ENCODE peak calls at places on chromosomes 4 and X, in ten cellular contexts. O is cardiac fibroblast, T is fibroblast of pulmonary artery, M is neural crest cell, B is left lung, A is endothelial cell, V is psoas muscle, L is lower lobe of right lung, P is GM13977, C is kidney. U is an unnamed sample.

GRCh38 chr4:10582059-10582686 is 102.4 kb downstream of the CLNK start:
- DNase-seq in T (peak), C (no peak), P (no peak), O (peak), V (no peak), L (no peak), A (peak), B (no peak), M (peak), U (no peak)

GRCh38 chrX:112058255-112058654 is 24.3 kb downstream of the TRPC5 start:
- DNase-seq in A (peak), B (no peak), P (no peak), V (no peak), T (no peak), L (no peak), M (no peak), O (peak), C (no peak), U (no peak)

GRCh38 chr4:127162741-127163140 is 470.0 kb upstream of the INTU start:
- DNase-seq in L (no peak), T (peak), B (no peak), V (no peak), A (no peak), O (peak), P (no peak), C (no peak), M (no peak), U (no peak)

GRCh38 chrX:31679861-31680260 is 608.0 kb upstream of the FTHL17 start:
- DNase-seq in M (no peak), A (no peak), C (no peak), O (no peak), P (no peak), B (no peak), V (no peak), L (no peak), T (no peak), U (no peak)

GRCh38 chrX:123835661-123836371 is 24.0 kb upstream of the XIAP start:
- DNase-seq in M (no peak), P (no peak), L (no peak), V (no peak), A (no peak), T (peak), C (no peak), O (peak), B (no peak), U (no peak)

GRCh38 chr4:5923306-5923830 is 30.5 kb upstream of the CRMP1 start:
- DNase-seq in V (no peak), C (peak), B (no peak), T (no peak), L (no peak), P (no peak), M (no peak), A (no peak), O (no peak), U (no peak)

GRCh38 chrX:137427813-137428212 is 138.1 kb upstream of the ZIC3 start:
- DNase-seq in P (no peak), B (no peak), M (no peak), O (peak), C (no peak), L (no peak), V (no peak), A (no peak), T (no peak), U (no peak)

GRCh38 chr4:105257817-105258495 is 111.3 kb downstream of the TET2 start:
- DNase-seq in L (no peak), A (no peak), C (no peak), P (no peak), O (no peak), V (no peak), M (no peak), B (no peak), T (no peak), U (no peak)

GRCh38 chr4:95066011-95066410 is 308.3 kb downstream of the BMPR1B start:
- DNase-seq in A (no peak), M (no peak), T (no peak), L (no peak), O (peak), B (no peak), C (no peak), V (no peak), P (no peak), U (no peak)

GRCh38 chrX:4932790-4933189 is 1219.3 kb upstream of the PRKX start:
- DNase-seq in T (no peak), C (no peak), A (no peak), O (no peak), P (no peak), B (no peak), M (no peak), L (no peak), V (no peak), U (no peak)

GRCh38 chr4:66575024-66575696 is 904.9 kb upstream of the EPHA5 start:
- DNase-seq in L (no peak), A (no peak), T (peak), V (peak), C (no peak), O (peak), P (no peak), M (no peak), B (peak), U (no peak)

GRCh38 chr4:84579410-84579791 is 3.5 kb upstream of the CDS1 start:
- DNase-seq in L (no peak), V (no peak), O (no peak), C (no peak), P (no peak), T (no peak), B (no peak), M (no peak), A (no peak), U (no peak)

GRCh38 chr4:109816082-109816442 is 500 bp downstream of the GAR1 start:
- DNase-seq in O (no peak), A (peak), M (no peak), L (no peak), V (no peak), P (no peak), B (peak), C (no peak), T (no peak), U (no peak)

GRCh38 chr4:139817657-139818452 is 152.2 kb downstream of the MGST2 start:
- DNase-seq in L (no peak), O (no peak), T (no peak), A (no peak), B (no peak), M (no peak), C (no peak), V (peak), P (no peak), U (no peak)
- TF ChIP-seq CTCF in L (no peak), O (no peak), T (no peak), A (no peak), B (no peak), M (no peak), C (no peak), V (no peak), P (no peak), U (no peak)

GRCh38 chrX:3250946-3251345 is 95.5 kb downstream of the MXRA5 start:
- DNase-seq in M (no peak), C (no peak), L (no peak), A (no peak), V (no peak), B (no peak), P (no peak), T (peak), O (peak), U (no peak)

GRCh38 chrX:3244203-3244743 is 102.2 kb downstream of the MXRA5 start:
- DNase-seq in A (no peak), P (no peak), C (no peak), O (peak), T (peak), B (no peak), L (no peak), V (no peak), M (no peak), U (no peak)

DNA sequence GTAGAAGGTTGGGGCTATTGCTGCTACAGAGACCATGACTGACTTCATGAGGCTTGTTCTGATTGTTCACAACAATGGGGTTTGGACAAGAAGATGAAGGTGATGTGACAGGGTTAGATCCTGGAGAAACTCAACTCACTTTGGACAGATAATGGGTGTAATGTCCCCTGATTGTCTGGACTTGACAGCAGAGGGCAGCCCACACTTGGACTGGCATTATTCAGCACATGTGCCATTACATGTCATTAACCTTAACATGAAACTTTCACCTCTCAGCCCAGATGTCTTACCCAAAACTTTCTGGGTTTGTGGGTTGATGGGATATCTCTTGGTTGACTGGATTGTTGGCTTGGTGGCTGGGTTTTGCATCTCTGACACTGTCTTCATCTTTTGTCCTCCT is 101.5 kb downstream of the MXRA5 start:
- DNase-seq in A (no peak), V (no peak), O (peak), C (no peak), L (no peak), P (no peak), M (no peak), T (peak), B (no peak), U (no peak)
- TF ChIP-seq CTCF in A (no peak), V (peak), O (no peak), C (peak), L (no peak), P (no peak), M (no peak), T (no peak), B (no peak), U (no peak)

DNA sequence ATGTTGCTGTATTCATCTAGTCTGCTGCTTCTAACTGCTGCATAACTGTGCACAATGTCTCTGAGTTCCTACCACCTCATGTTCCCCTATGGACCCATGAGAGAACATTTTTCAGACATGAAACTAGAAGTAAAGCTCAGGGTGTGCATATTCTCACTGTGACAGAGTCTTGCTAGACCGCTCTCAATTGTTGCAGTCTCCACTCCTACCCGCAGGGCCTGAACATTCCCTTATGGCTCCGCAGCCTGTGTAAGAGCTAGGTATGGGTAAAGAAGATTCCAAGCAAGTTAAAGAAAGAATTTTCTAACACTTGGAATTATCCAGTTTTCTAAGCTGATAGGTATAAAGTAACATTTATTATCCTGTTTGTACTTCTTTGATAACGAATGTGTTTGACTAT is 5.4 kb downstream of the OCIAD2 start:
- DNase-seq in V (no peak), B (no peak), L (no peak), C (no peak), M (no peak), P (no peak), A (no peak), O (no peak), T (no peak), U (no peak)
- TF ChIP-seq CTCF in V (no peak), B (no peak), L (no peak), C (no peak), M (no peak), P (no peak), A (no peak), O (no peak), T (no peak), U (no peak)

GRCh38 chrX:150643271-150643670 is 49.9 kb upstream of the MTMR1 start:
- DNase-seq in P (no peak), V (no peak), A (no peak), O (peak), T (peak), B (no peak), M (no peak), C (no peak), L (no peak), U (no peak)
- TF ChIP-seq CTCF in P (no peak), V (no peak), A (no peak), O (no peak), T (peak), B (no peak), M (no peak), C (no peak), L (no peak), U (no peak)

GRCh38 chrX:139931646-139932076 is 1.2 kb downstream of the ATP11C start:
- DNase-seq in A (no peak), O (no peak), B (no peak), P (peak), V (no peak), T (no peak), C (no peak), M (peak), L (no peak), U (no peak)

GRCh38 chrX:139932901-139933796 is at the start of gene ATP11C:
- DNase-seq in T (peak), B (peak), M (peak), V (peak), O (peak), C (peak), P (peak), A (peak), L (peak), U (peak)

GRCh38 chrX:139932077-139932900 is 564 bp downstream of the ATP11C start:
- DNase-seq in L (peak), T (peak), M (no peak), A (peak), O (peak), C (peak), B (peak), P (peak), V (peak), U (no peak)

GRCh38 chrX:139933904-139934303 is 1.1 kb upstream of the ATP11C start:
- DNase-seq in O (no peak), P (no peak), L (no peak), T (no peak), A (no peak), M (no peak), B (no peak), C (no peak), V (no peak), U (no peak)

DNA sequence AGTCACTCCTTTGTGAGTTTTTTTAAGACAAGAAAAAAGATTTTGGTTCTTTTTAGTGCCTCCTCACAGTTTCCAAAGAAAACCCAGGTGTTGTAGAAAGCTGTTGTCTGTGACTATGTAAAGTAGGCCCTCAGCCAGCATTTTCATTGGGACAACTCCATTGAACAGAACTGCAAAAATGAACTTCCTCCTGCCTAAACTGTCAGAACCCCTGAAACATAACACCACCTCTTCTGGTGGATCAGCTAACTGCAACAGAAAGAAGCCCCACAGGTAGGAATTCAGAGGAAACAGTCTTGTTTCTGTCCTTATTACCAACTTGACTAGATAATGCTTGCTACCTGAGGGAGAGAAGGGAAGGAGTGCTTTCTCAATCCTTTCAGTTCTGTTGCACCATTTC is 3.4 kb upstream of the ATP11C start:
- DNase-seq in O (no peak), C (no peak), P (no peak), B (no peak), A (no peak), T (no peak), V (no peak), L (no peak), M (no peak), U (no peak)
- TF ChIP-seq CTCF in O (no peak), C (no peak), P (peak), B (no peak), A (no peak), T (peak), V (no peak), L (no peak), M (no peak), U (no peak)

GRCh38 chr4:108172780-108173598 is 4.3 kb upstream of the LEF1 start:
- DNase-seq in C (peak), T (peak), L (peak), B (peak), M (peak), P (peak), V (peak), A (peak), O (peak), U (no peak)
- TF ChIP-seq CTCF in C (no peak), T (no peak), L (no peak), B (no peak), M (peak), P (no peak), V (no peak), A (no peak), O (no peak), U (no peak)

DNA sequence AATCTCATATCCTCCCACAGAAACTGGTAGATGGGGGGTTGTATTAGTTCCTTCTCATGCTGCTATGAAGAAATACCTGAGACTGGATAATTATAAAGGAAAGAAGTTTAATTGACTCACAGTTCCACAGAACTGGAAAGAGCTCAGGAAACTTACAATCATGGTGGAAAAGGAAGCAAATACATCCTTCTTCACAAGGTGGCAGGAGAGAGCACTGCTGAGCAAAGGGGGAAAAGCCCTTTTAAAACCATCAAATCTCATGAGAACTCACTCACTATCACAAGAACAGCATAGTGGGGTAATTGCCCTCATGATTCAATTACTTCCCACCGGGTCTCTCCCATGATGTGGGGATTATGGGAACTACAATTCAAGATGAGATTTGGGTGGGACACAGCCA is 250.5 kb upstream of the GPRIN3 start:
- DNase-seq in M (no peak), P (no peak), C (no peak), B (no peak), L (no peak), V (no peak), O (no peak), A (no peak), T (no peak), U (no peak)
- TF ChIP-seq CTCF in M (peak), P (peak), C (no peak), B (peak), L (no peak), V (no peak), O (peak), A (peak), T (peak), U (peak)